ENCODE peak calls at places on chromosome 9, in four cellular contexts. F, K, L and D are unnamed samples.

GRCh38 chr9:95076696-95077052 is 240.8 kb downstream of the FANCC start:
- DNase-seq in F (no peak), K (no peak), L (no peak), D (no peak)

GRCh38 chr9:129875181-129875611 is 39.9 kb downstream of the USP20 start:
- DNase-seq in F (no peak), K (no peak), L (no peak), D (no peak)

GRCh38 chr9:93830224-93830596 is 124.9 kb downstream of the BARX1 start:
- DNase-seq in F (no peak), K (no peak), L (no peak), D (no peak)

GRCh38 chr9:89178162-89179120 is at the start of gene SHC3:
- DNase-seq in F (no peak), K (peak; percentile 59), L (no peak), D (no peak)

GRCh38 chr9:121390372-121390771 is 20.3 kb upstream of the STOM start:
- DNase-seq in F (no peak), K (no peak), L (no peak), D (no peak)

GRCh38 chr9:120038342-120038741 is 541.6 kb downstream of the CDK5RAP2 start:
- DNase-seq in F (no peak), K (no peak), L (no peak), D (no peak)

GRCh38 chr9:129076640-129077037 is 4.3 kb upstream of the DOLPP1 start:
- DNase-seq in F (no peak), K (no peak), L (no peak), D (no peak)

GRCh38 chr9:21454149-21454548 is 13.9 kb downstream of the IFNA1 start:
- DNase-seq in F (no peak), K (peak; percentile 58), L (no peak), D (no peak)

GRCh38 chr9:130265431-130266235 is at the start of gene HMCN2:
- DNase-seq in F (no peak), K (no peak), L (no peak), D (no peak)

GRCh38 chr9:32526707-32527048 is 682 bp upstream of the RIGI start:
- DNase-seq in F (no peak), K (no peak), L (no peak), D (no peak)
- TF ChIP-seq CTCF in F (no peak), K (no peak), L (peak; percentile 48), D (peak; percentile 3)

GRCh38 chr9:1008256-1008655 is 31.8 kb downstream of the DMRT3 start:
- DNase-seq in F (no peak), K (peak; percentile 7), L (no peak), D (no peak)

GRCh38 chr9:1002678-1003077 is 26.2 kb downstream of the DMRT3 start:
- DNase-seq in F (no peak), K (no peak), L (no peak), D (no peak)

GRCh38 chr9:1001838-1002237 is 25.4 kb downstream of the DMRT3 start:
- DNase-seq in F (no peak), K (no peak), L (no peak), D (no peak)

GRCh38 chr9:1007312-1007711 is 30.9 kb downstream of the DMRT3 start:
- DNase-seq in F (no peak), K (no peak), L (no peak), D (no peak)

DNA sequence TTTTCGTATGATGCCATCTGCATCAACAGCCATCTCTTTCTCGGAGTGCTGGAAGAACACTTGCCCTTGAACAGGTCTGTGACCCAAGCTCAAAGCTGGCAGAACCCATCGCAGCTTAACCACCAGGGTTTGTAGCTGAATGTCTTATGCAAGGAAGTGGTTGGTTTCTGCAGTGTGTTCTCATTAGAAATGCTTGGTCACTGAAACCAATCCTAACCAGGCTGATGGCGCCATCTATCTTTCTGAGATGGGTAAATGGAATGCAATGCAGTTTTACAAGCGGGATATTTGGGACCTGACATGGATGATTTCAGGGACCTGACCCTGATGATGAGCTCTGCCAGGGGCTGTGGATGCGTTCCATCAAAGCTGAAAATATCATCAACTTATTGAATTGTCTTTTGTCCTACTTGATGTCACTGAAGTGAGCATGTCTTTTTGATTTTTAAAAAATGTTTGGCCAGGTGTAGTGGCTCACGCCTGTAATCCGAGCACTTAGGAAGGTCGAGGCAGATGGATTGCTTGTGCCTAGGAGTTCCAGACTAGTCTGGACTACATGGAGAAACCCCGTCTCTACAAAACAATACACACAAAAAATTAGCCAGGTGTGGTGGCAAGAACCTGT is 28.7 kb downstream of the DMRT3 start:
- DNase-seq in F (no peak), K (peak; percentile 58), L (peak; percentile 30), D (peak; percentile 27)
- TF ChIP-seq CTCF in F (no peak), K (peak; percentile 59), L (peak; percentile 59), D (peak; percentile 30)

GRCh38 chr9:136174779-136175744 is 29.9 kb downstream of the LHX3 start:
- DNase-seq in F (no peak), K (no peak), L (no peak), D (no peak)
- TF ChIP-seq CTCF in F (no peak), K (no peak), L (no peak), D (no peak)

GRCh38 chr9:17824191-17824926 is 245.5 kb downstream of the SH3GL2 start:
- DNase-seq in F (no peak), K (peak; percentile 86), L (no peak), D (no peak)
- TF ChIP-seq CTCF in F (no peak), K (no peak), L (no peak), D (no peak)

DNA sequence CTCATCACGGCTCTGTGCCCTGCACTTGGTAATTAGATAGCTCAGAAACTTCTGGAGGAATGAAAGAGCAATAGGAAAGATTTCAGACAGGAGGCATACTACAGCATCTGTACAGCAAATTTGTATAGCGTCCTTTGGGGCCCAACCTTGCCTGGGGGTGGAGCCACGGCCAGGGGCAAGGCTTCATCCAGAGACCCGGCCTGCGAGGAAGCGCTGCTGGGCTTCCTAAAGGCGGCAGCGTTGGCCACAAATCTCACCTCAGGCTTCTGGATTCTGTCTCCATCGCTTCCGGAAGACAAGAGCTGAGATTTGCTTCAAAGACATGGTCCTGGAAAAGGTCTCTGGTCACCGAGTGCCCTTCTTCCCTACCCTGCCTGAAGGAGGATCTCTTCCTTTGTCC is 12.2 kb upstream of the SPATA31D1 start:
- DNase-seq in F (no peak), K (no peak), L (no peak), D (no peak)
- TF ChIP-seq CTCF in F (no peak), K (no peak), L (no peak), D (no peak)

GRCh38 chr9:17528859-17529258 is 50.0 kb upstream of the SH3GL2 start:
- DNase-seq in F (no peak), K (peak; percentile 36), L (no peak), D (no peak)
- TF ChIP-seq CTCF in F (no peak), K (peak; percentile 31), L (peak; percentile 12), D (no peak)

GRCh38 chr9:35522189-35522588 is 32.3 kb downstream of the RUSC2 start:
- DNase-seq in F (no peak), K (no peak), L (no peak), D (no peak)
- TF ChIP-seq CTCF in F (no peak), K (peak; percentile 18), L (peak; percentile 65), D (no peak)

GRCh38 chr9:29332789-29333188 is 1759.5 kb upstream of the C9orf72 start:
- DNase-seq in F (no peak), K (peak; percentile 80), L (no peak), D (no peak)
- TF ChIP-seq CTCF in F (no peak), K (no peak), L (no peak), D (no peak)

GRCh38 chr9:73269430-73270101 is 117.9 kb downstream of the ANXA1 start:
- DNase-seq in F (no peak), K (peak; percentile 42), L (no peak), D (no peak)
- TF ChIP-seq CTCF in F (no peak), K (peak; percentile 22), L (peak; percentile 32), D (peak; percentile 19)